ENCODE peak calls at places on chromosomes 12 and 14, in eight cellular contexts. E is RWPE2, D is cardiac fibroblast, B is cardiac muscle cell, Z is fibroblast of lung, I is brain microvascular endothelial cell, H is endodermal cell, C is transverse colon. A is an unnamed sample.

GRCh38 chr14:31083781-31084180 is 57.6 kb upstream of the STRN3 start:
- DNase-seq in E (no peak), D (no peak), B (no peak), Z (no peak), I (no peak), H (no peak), C (no peak), A (no peak)

GRCh38 chr14:68640293-68640574 is 152.6 kb downstream of the ZFP36L1 start:
- DNase-seq in E (no peak), D (no peak), B (no peak), Z (no peak), I (no peak), H (no peak), C (no peak), A (no peak)

GRCh38 chr12:68932701-68933563 is at the start of gene CPM:
- DNase-seq in E (peak; percentile 60), D (peak; percentile 51), B (peak; percentile 84), Z (peak; percentile 54), I (peak; percentile 16), H (peak; percentile 90), C (peak; percentile 85), A (peak; percentile 69)

GRCh38 chr14:24054324-24054641 is 2.5 kb downstream of the CARMIL3 start:
- DNase-seq in E (peak; percentile 58), D (no peak), B (no peak), Z (no peak), I (no peak), H (no peak), C (no peak), A (no peak)

GRCh38 chr14:31560759-31561154 is 447 bp upstream of the NUBPL start:
- DNase-seq in E (no peak), D (no peak), B (peak; percentile 12), Z (peak; percentile 9), I (no peak), H (no peak), C (no peak), A (no peak)

GRCh38 chr12:121801601-121802484 is 2.0 kb upstream of the SETD1B start:
- DNase-seq in E (no peak), D (peak; percentile 79), B (no peak), Z (peak; percentile 43), I (no peak), H (no peak), C (no peak), A (no peak)

GRCh38 chr12:7959278-7960063 is 23.5 kb upstream of the SLC2A3 start:
- DNase-seq in E (peak; percentile 51), D (peak; percentile 40), B (peak; percentile 44), Z (no peak), I (no peak), H (peak; percentile 92), C (peak; percentile 41), A (peak; percentile 41)

GRCh38 chr14:72882047-72882446 is 11.9 kb downstream of the DPF3 start:
- DNase-seq in E (no peak), D (no peak), B (no peak), Z (no peak), I (no peak), H (no peak), C (no peak), A (no peak)

GRCh38 chr12:121139301-121139700 is 6.6 kb downstream of the P2RX7 start:
- DNase-seq in E (no peak), D (no peak), B (no peak), Z (no peak), I (no peak), H (no peak), C (no peak), A (no peak)

GRCh38 chr14:105479438-105480164 is 5.0 kb downstream of the CRIP2 start:
- DNase-seq in E (no peak), D (no peak), B (no peak), Z (no peak), I (no peak), H (no peak), C (no peak), A (no peak)

GRCh38 chr12:127284021-127284420 is 982.9 kb upstream of the TMEM132C start:
- DNase-seq in E (no peak), D (peak; percentile 11), B (no peak), Z (peak; percentile 58), I (peak; percentile 65), H (no peak), C (no peak), A (no peak)

GRCh38 chr14:95256776-95257060 is 63.0 kb downstream of the CLMN start:
- DNase-seq in E (no peak), D (no peak), B (no peak), Z (no peak), I (no peak), H (peak; percentile 51), C (no peak), A (no peak)

GRCh38 chr12:65925626-65926025 is 101.3 kb downstream of the HMGA2 start:
- DNase-seq in E (no peak), D (no peak), B (no peak), Z (no peak), I (no peak), H (no peak), C (no peak), A (no peak)

GRCh38 chr14:71130491-71131179 is 223.4 kb downstream of the PCNX1 start:
- DNase-seq in E (no peak), D (peak; percentile 85), B (no peak), Z (peak; percentile 85), I (peak; percentile 69), H (peak; percentile 57), C (no peak), A (no peak)

GRCh38 chr12:122368361-122369073 is 54.0 kb downstream of the CLIP1 start:
- DNase-seq in E (no peak), D (peak; percentile 55), B (no peak), Z (peak; percentile 82), I (peak; percentile 53), H (peak; percentile 46), C (no peak), A (no peak)

DNA sequence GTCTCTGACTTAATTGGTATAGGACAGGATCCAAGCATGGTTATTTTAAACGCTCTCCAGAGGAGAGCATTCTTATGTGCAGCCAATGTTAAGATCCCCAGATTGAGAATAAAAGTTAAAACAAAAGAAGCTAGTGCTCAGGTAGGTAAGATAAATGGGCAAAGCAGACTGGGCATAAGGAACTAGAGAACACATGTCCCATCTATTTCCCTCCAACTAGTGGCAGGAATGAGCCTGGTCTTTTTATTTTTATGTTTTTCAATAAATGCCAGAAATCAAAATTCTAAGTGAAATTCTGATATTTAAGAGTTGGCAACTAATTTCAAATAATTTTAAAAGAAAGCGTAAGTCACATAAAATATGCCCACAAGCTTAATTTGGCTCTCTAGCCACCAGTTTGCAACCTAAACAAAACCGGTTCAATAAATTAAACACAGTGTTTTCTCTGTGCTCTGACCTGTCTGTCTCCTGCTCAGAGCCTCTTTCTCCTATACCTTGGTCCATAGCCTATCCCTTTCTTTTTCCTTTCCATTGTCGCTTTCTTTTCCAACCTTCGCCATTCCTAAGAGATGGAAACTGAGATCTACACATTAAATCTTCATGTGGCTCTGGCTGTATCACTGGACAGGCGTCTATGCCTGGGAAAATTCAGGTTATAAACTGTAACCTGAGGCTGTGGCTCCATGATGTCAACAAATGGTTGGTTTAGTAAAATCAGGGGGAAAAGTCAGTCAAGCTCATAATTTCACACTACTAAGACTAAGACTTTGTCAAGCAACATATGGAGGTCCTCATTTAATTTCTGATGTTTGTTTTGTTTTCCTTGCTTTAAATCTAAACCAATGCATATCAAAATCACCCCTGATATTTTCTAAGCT is 5.5 kb downstream of the SLC38A1 start:
- DNase-seq in E (no peak), D (no peak), B (no peak), Z (no peak), I (no peak), H (peak; percentile 40), C (no peak), A (no peak)
- TF ChIP-seq CTCF in E (peak; percentile 15), D (peak; percentile 19), B (peak; percentile 24), Z (peak; percentile 9), I (peak; percentile 9), H (peak; percentile 72), C (peak; percentile 33), A (no peak)

GRCh38 chr12:4564819-4565218 is 2.8 kb downstream of the DYRK4 start:
- DNase-seq in E (no peak), D (no peak), B (no peak), Z (no peak), I (no peak), H (no peak), C (no peak), A (no peak)

GRCh38 chr12:4563336-4563735 is 1.3 kb downstream of the DYRK4 start:
- DNase-seq in E (no peak), D (no peak), B (no peak), Z (no peak), I (no peak), H (no peak), C (no peak), A (no peak)

GRCh38 chr12:4562034-4562657 is at the start of gene DYRK4:
- DNase-seq in E (peak; percentile 63), D (peak; percentile 82), B (peak; percentile 95), Z (peak; percentile 73), I (peak; percentile 65), H (peak; percentile 99), C (peak; percentile 92), A (no peak)

GRCh38 chr12:4566474-4566873 is 4.5 kb downstream of the DYRK4 start:
- DNase-seq in E (no peak), D (no peak), B (no peak), Z (no peak), I (no peak), H (no peak), C (no peak), A (no peak)

GRCh38 chr12:4567073-4567881 is 5.3 kb downstream of the DYRK4 start:
- DNase-seq in E (no peak), D (no peak), B (no peak), Z (no peak), I (no peak), H (no peak), C (no peak), A (no peak)
- TF ChIP-seq CTCF in E (no peak), D (no peak), B (no peak), Z (no peak), I (no peak), H (no peak), C (no peak), A (no peak)

GRCh38 chr12:130632582-130633174 is 83.4 kb downstream of the RIMBP2 start:
- DNase-seq in E (no peak), D (no peak), B (no peak), Z (no peak), I (no peak), H (no peak), C (peak; percentile 39), A (no peak)

GRCh38 chr12:130627175-130627574 is 88.9 kb downstream of the RIMBP2 start:
- DNase-seq in E (no peak), D (no peak), B (no peak), Z (no peak), I (no peak), H (no peak), C (no peak), A (no peak)

GRCh38 chr12:130626601-130627000 is 89.5 kb downstream of the RIMBP2 start:
- DNase-seq in E (no peak), D (no peak), B (no peak), Z (no peak), I (no peak), H (no peak), C (no peak), A (no peak)

GRCh38 chr12:130633771-130634170 is 82.3 kb downstream of the RIMBP2 start:
- DNase-seq in E (no peak), D (no peak), B (peak; percentile 47), Z (no peak), I (no peak), H (peak; percentile 95), C (peak; percentile 46), A (no peak)

GRCh38 chr12:130628304-130628703 is 87.8 kb downstream of the RIMBP2 start:
- DNase-seq in E (no peak), D (no peak), B (no peak), Z (no peak), I (no peak), H (peak; percentile 5), C (no peak), A (no peak)
- TF ChIP-seq CTCF in E (no peak), D (no peak), B (no peak), Z (no peak), I (no peak), H (no peak), C (no peak), A (no peak)

GRCh38 chr12:111753144-111753881 is 13.4 kb upstream of the ALDH2 start:
- DNase-seq in E (no peak), D (peak; percentile 82), B (peak; percentile 79), Z (peak; percentile 33), I (no peak), H (peak; percentile 92), C (peak; percentile 75), A (no peak)
- TF ChIP-seq CTCF in E (peak; percentile 77), D (peak; percentile 71), B (peak; percentile 90), Z (peak; percentile 79), I (peak; percentile 82), H (peak; percentile 96), C (peak; percentile 69), A (peak; percentile 87)